ENCODE peak calls at places on chromosomes 3 and 15, in five cellular contexts. X is fibroblast of lung, A is HFF-Myc, Z is Panc1, Q is AG09309. I is an unnamed sample.

GRCh38 chr3:195886181-195887141 is 21.9 kb downstream of the TNK2 start:
- DNase-seq in X (peak), Q (no peak), Z (no peak), A (no peak), I (no peak)

GRCh38 chr3:181720281-181720680 is 8.6 kb downstream of the SOX2 start:
- DNase-seq in Q (no peak), A (no peak), Z (no peak), X (peak), I (no peak)

GRCh38 chr3:71724584-71725278 is 471 bp downstream of the EIF4E3 start:
- DNase-seq in Z (no peak), Q (no peak), A (no peak), X (no peak), I (no peak)

GRCh38 chr3:21766002-21766401 is 15.0 kb upstream of the ZNF385D start:
- DNase-seq in X (no peak), Z (no peak), A (no peak), Q (no peak), I (no peak)

GRCh38 chr3:182241777-182242556 is 530.2 kb downstream of the SOX2 start:
- DNase-seq in Z (no peak), A (no peak), Q (no peak), X (peak), I (peak)

GRCh38 chr3:12004741-12005513 is 739 bp downstream of the SYN2 start:
- DNase-seq in X (no peak), A (no peak), Q (no peak), Z (no peak), I (no peak)

GRCh38 chr15:78069052-78069414 is 8.5 kb downstream of the TBC1D2B start:
- DNase-seq in A (no peak), Q (no peak), X (no peak), Z (no peak), I (no peak)

GRCh38 chr15:101242160-101242998 is 9.5 kb downstream of the CHSY1 start:
- DNase-seq in A (no peak), Z (no peak), Q (no peak), X (peak), I (no peak)

GRCh38 chr3:195015021-195015420 is 255.9 kb downstream of the XXYLT1 start:
- DNase-seq in X (peak), Z (no peak), Q (peak), A (no peak), I (no peak)

GRCh38 chr3:196941846-196942225 is 492 bp downstream of the NCBP2 start:
- DNase-seq in X (peak), Z (no peak), Q (peak), A (no peak), I (no peak)

GRCh38 chr3:119098620-119099222 is 47.2 kb upstream of the TEX55 start:
- DNase-seq in Z (peak), X (peak), Q (peak), A (peak), I (no peak)

GRCh38 chr3:9398715-9399708 is 1.6 kb downstream of the SETD5 start:
- DNase-seq in X (peak), Q (no peak), Z (no peak), A (no peak), I (no peak)

GRCh38 chr15:47663106-47663505 is 54.2 kb upstream of the SEMA6D start:
- DNase-seq in A (no peak), Z (no peak), Q (no peak), X (peak), I (no peak)

GRCh38 chr3:8875831-8876230 is 87.4 kb downstream of the RAD18 start:
- DNase-seq in Q (no peak), A (no peak), X (peak), Z (no peak), I (no peak)

GRCh38 chr15:28930476-28931291 is 44.9 kb downstream of the APBA2 start:
- DNase-seq in A (no peak), X (no peak), Z (no peak), Q (no peak), I (no peak)

GRCh38 chr15:78873796-78874761 is 1.4 kb downstream of the MORF4L1 start:
- DNase-seq in Z (no peak), X (peak), A (no peak), Q (no peak), I (no peak)

GRCh38 chr3:195352895-195353488 is 82.0 kb upstream of the XXYLT1 start:
- DNase-seq in Z (peak), Q (peak), A (peak), X (peak), I (peak)

GRCh38 chr15:95302206-95302605 is 1028.3 kb upstream of the NR2F2 start:
- DNase-seq in Z (no peak), X (no peak), Q (no peak), A (no peak), I (no peak)

GRCh38 chr15:38129531-38130199 is 123.0 kb upstream of the SPRED1 start:
- DNase-seq in X (peak), Q (peak), Z (no peak), A (peak), I (peak)

GRCh38 chr3:18847583-18848197 is 300.6 kb upstream of the KCNH8 start:
- DNase-seq in X (no peak), Z (no peak), A (no peak), Q (no peak), I (no peak)

GRCh38 chr3:45043715-45044299 is 17.7 kb downstream of the CLEC3B start:
- DNase-seq in X (peak), Z (no peak), Q (no peak), A (peak), I (peak)

GRCh38 chr3:61783993-61784718 is 222.8 kb downstream of the PTPRG start:
- DNase-seq in Z (no peak), X (peak), Q (peak), A (no peak), I (no peak)

DNA sequence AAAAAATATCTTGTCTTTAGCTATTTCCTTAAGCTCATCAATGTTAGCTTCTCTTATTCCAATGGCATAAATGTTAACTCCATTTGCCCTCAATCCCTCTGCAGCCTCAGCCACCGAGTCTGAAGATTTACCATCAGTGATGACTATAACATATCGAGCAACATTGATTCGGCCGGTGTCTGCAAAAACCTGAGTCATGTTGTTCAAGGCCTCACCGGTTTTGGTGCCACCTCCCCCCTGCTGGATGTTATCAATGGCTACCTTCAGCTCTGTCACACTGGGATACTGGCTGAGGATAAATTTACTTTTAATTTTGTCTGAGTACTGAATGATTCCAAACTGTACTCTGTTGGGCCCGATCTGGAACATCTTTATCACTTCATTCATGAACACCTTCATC is 41.0 kb upstream of the CAPN7 start:
- DNase-seq in A (no peak), Z (no peak), Q (no peak), X (no peak), I (no peak)
- H3K4me3 ChIP-seq in A (no peak), Z (no peak), Q (no peak), X (no peak), I (no peak)

DNA sequence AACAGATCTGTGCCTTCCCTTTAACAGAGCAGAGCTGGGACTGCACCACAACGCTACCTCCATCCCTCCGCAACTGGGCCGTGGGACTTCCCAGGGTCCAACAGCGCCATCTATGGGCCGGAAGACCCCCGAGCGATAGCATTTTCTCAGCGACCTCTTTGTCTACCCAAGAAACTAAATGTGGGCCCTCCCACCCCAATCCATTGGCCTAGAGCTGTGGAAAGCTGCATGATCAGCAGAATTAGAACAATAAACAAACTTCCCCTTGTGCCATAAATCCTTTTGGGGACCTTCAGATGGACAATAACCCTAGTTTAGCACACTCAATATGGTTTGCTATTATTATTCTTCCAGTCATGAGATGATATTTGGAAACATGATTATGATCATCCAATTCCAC is 74.8 kb upstream of the NTRK3 start:
- DNase-seq in Q (no peak), X (peak), Z (peak), A (peak), I (no peak)
- TF ChIP-seq CTCF in Q (peak), X (peak), Z (peak), A (peak), I (peak)

DNA sequence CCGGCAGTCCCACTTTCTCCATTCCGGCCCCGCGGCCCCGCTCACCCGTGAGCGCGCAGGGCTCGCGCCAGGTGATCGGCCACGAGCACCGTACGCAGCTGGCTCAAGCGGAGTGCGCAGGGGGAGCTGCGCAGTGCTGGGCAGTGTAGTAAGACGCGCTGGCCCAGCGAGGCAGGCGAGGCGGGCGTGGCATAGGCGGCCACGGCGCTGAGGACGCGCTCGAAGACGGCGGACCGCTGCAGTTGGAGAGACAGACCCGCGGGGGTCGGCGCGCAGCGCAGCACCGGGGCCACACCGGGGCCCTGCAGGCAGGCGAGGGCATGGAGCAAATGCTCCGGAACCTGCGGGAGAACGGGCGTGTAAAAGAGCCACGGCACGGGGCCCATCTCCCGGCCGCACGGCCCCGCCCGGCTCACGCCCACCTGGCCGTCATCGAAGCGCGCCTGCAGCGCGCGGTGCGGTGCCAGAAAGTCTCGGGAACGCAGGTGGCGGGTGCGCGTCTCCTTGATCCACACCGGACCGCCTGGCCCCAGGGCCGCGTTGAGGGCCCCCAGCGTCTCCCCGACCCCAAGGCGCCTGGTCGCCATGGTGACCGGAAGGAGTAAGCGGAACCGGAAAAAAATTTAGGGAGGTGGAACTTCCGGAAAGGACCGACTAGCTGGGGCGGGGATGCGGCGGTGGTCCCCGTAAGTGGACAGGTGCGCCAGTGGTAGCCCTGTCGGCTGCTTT is at the start of gene DALRD3:
- DNase-seq in X (peak), Q (no peak), A (no peak), Z (no peak), I (peak)
- H3K4me3 ChIP-seq in X (peak), Q (peak), A (peak), Z (peak), I (peak)

GRCh38 chr3:23183731-23184130 is 19.4 kb upstream of the UBE2E2 start:
- DNase-seq in Q (peak), A (peak), Z (peak), X (peak), I (no peak)
- TF ChIP-seq CTCF in Q (peak), A (peak), Z (peak), X (peak), I (peak)

DNA sequence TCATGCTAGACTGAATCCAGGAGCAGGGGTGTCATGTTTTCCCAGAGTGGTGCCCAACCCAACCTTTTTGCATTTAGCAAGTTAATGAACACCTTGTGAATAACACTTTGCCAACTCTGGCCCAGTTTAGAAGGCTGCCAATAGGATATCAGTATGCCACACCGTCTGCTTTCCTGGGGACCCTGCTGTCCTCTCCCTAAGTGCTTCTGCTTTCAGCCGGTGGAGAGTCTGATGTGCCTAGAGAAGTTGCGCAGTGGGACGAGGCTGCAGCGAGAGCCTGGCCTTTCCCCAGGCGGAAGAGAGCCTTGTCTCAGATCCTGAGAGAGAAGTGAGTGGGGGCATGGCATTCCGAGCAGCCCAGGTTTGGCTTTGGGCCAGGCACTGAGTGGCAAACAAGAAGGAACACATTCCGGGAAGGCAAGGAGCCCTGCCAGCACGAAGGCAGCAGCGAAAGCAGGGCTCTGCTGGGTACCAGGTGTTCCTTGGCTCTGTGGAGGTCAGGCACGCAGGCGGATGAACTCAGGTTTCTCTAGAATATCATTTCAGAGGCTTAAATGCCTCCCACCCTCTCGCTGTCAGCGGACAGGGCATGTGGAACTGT is 36.9 kb downstream of the SENP8 start:
- DNase-seq in Q (no peak), X (peak), Z (no peak), A (peak), I (peak)
- H3K4me3 ChIP-seq in Q (peak), X (peak), Z (peak), A (peak), I (peak)

GRCh38 chr3:150014782-150015181 is 44.1 kb upstream of the PFN2 start:
- DNase-seq in Q (no peak), X (no peak), Z (no peak), A (no peak), I (no peak)
- TF ChIP-seq CTCF in Q (no peak), X (no peak), Z (no peak), A (no peak), I (no peak)

GRCh38 chr3:138434276-138434874 is at the start of gene ESYT3:
- DNase-seq in A (no peak), X (peak), Z (no peak), Q (no peak), I (peak)

GRCh38 chr3:138432576-138433240 is 1.7 kb upstream of the ESYT3 start:
- DNase-seq in A (no peak), Z (no peak), Q (no peak), X (no peak), I (no peak)

GRCh38 chr3:138434875-138435772 is 708 bp downstream of the ESYT3 start:
- DNase-seq in Q (no peak), Z (no peak), X (peak), A (no peak), I (no peak)

GRCh38 chr3:138435840-138436239 is 1.4 kb downstream of the ESYT3 start:
- DNase-seq in Q (no peak), X (no peak), Z (no peak), A (no peak), I (no peak)

GRCh38 chr3:138433892-138434275 is 532 bp upstream of the ESYT3 start:
- DNase-seq in A (no peak), X (no peak), Z (no peak), Q (no peak), I (no peak)
- H3K4me3 ChIP-seq in A (no peak), X (no peak), Z (peak), Q (no peak), I (no peak)

DNA sequence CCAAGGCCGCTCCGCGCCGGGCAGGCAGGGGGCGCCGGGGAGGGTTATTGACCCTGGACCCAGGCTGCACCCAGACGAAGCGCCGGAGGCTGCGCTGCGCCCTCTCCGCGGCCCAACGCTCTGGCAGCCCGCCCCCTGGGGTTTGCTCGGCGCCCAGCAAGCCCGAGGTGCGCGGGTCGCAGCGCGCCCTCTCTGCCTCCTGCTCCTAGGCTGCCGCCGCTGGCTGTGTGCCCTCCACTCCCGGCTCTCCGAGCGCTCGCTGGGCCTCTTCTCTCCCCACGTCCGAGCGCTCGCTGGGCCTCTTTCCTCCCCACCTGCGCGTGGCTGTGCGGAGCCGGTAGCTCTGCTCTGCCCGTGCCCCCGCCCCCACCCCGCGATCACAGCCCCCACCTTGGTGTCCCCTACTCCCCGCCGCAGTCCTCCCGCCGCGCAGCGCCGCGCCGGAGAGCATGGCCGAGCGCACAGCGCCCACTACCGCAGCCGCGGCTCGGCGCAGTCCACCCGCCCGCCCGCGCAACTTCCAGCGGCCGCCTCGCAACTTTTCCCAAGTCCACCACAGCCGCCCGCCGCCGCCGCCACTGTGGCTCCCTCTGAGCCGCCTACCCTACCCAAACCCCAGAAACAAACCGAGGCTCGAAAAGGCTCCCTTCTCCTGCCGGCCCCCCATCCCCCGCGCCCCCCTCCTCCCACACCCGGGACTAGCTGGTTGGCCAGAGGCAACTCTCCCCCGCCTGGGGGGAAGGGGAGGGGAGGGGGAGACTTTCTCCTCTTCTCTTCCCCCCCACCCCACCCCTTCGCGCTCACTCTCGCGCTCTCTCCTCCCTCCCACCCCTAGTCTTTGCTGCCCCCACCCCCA is 1.1 kb downstream of the MECOM start:
- DNase-seq in A (no peak), Z (no peak), Q (no peak), X (peak), I (no peak)
- TF ChIP-seq CTCF in A (peak), Z (peak), Q (peak), X (peak), I (peak)

GRCh38 chr3:127536818-127537810 is 53.4 kb downstream of the TPRA1 start:
- DNase-seq in Q (no peak), X (no peak), Z (no peak), A (no peak), I (no peak)
- H3K4me3 ChIP-seq in Q (no peak), X (no peak), Z (no peak), A (no peak), I (no peak)